ENCODE peak calls at places on chromosome 11, in eight cellular contexts. V, E, D, H, N, F, Z and M are unnamed samples.
A peak's percentile ranks its signal among the peaks of the same experiment; 100 is the strongest.

GRCh38 chr11:17396598-17397310 is 8.3 kb upstream of the KCNJ11 start:
- DNase-seq in V (no peak), E (no peak), D (no peak), H (no peak), N (no peak), F (no peak), Z (no peak), M (no peak)

GRCh38 chr11:66039765-66040164 is 9.2 kb downstream of the GAL3ST3 start:
- DNase-seq in V (no peak), E (no peak), D (no peak), H (no peak), N (no peak), F (no peak), Z (no peak), M (no peak)

GRCh38 chr11:726278-726915 is 20.4 kb downstream of the EPS8L2 start:
- DNase-seq in V (peak; percentile 64), E (peak; percentile 49), D (no peak), H (no peak), N (peak; percentile 72), F (no peak), Z (peak; percentile 53), M (peak; percentile 80)

GRCh38 chr11:134644489-134645456 is 232.7 kb upstream of the B3GAT1 start:
- DNase-seq in V (no peak), E (no peak), D (no peak), H (no peak), N (no peak), F (no peak), Z (no peak), M (peak; percentile 81)

GRCh38 chr11:67352546-67353316 is 615 bp downstream of the POLD4 start:
- DNase-seq in V (no peak), E (peak; percentile 60), D (no peak), H (no peak), N (no peak), F (peak; percentile 40), Z (no peak), M (no peak)

GRCh38 chr11:61331636-61332035 is 1.3 kb downstream of the DDB1 start:
- DNase-seq in V (no peak), E (no peak), D (no peak), H (no peak), N (no peak), F (no peak), Z (no peak), M (no peak)

GRCh38 chr11:98565311-98565710 is 455.4 kb upstream of the CNTN5 start:
- DNase-seq in V (no peak), E (no peak), D (no peak), H (no peak), N (no peak), F (no peak), Z (peak; percentile 47), M (no peak)

GRCh38 chr11:82998697-82999096 is 73.0 kb downstream of the RAB30 start:
- DNase-seq in V (no peak), E (no peak), D (no peak), H (no peak), N (no peak), F (no peak), Z (no peak), M (no peak)

GRCh38 chr11:23509023-23509422 is 648.7 kb upstream of the CCDC179 start:
- DNase-seq in V (no peak), E (no peak), D (no peak), H (no peak), N (no peak), F (no peak), Z (peak; percentile 90), M (no peak)

GRCh38 chr11:16293204-16293681 is 63.1 kb downstream of the SOX6 start:
- DNase-seq in V (no peak), E (no peak), D (no peak), H (no peak), N (peak; percentile 47), F (no peak), Z (peak; percentile 47), M (no peak)

GRCh38 chr11:21144556-21144955 is 475.2 kb downstream of the NELL1 start:
- DNase-seq in V (no peak), E (no peak), D (no peak), H (no peak), N (no peak), F (no peak), Z (no peak), M (no peak)

GRCh38 chr11:95715777-95716241 is 73.8 kb downstream of the FAM76B start:
- DNase-seq in V (no peak), E (peak; percentile 28), D (no peak), H (no peak), N (peak; percentile 72), F (no peak), Z (peak; percentile 98), M (no peak)

GRCh38 chr11:12111482-12112149 is 1.2 kb downstream of the MICAL2 start:
- DNase-seq in V (no peak), E (no peak), D (no peak), H (no peak), N (peak; percentile 26), F (no peak), Z (no peak), M (no peak)

GRCh38 chr11:1271002-1271401 is 38.4 kb downstream of the TOLLIP start:
- DNase-seq in V (peak; percentile 32), E (no peak), D (no peak), H (no peak), N (no peak), F (no peak), Z (no peak), M (no peak)

GRCh38 chr11:103794262-103794661 is 242.2 kb upstream of the DDI1 start:
- DNase-seq in V (no peak), E (no peak), D (no peak), H (no peak), N (no peak), F (no peak), Z (peak; percentile 83), M (no peak)
- H3K9me3 ChIP-seq in V (no peaks in the 10 kb centered on the region), E (no peaks in the 10 kb centered on the region), D (no peaks in the 10 kb centered on the region), H (peaks cover 14% of the 10 kb centered on the region), N (no peaks in the 10 kb centered on the region), F (peaks cover 21% of the 10 kb centered on the region), Z (no peaks in the 10 kb centered on the region), M (no peaks in the 10 kb centered on the region)

DNA sequence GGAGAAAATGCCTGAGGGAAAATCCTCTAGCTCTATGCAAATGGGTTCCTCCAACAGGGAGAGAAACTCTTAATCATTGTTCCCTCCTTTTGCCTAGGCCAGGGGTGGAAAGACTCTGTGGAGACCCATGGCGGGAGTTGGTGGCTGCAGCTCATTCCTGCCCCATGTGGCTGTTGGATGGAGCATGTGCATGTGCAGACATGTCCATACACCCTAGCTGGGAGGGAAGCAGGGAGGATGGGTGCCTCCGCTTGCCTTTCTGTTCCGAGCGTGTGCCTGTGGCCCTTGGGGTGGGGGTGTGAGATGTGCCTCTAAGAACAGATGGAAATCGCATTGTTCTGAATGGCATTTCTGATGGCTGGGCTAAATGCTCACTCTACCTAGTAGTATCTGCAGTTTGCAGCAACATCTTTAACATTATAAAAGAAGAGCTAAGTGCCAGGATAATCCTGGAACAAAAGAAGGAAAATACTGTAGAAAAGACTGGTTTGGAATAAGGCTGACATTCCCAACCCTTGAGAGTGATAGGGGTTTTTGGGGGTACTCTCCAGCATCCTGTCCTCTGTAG is 31.7 kb downstream of the METTL15 start:
- DNase-seq in V (no peak), E (no peak), D (no peak), H (no peak), N (no peak), F (no peak), Z (no peak), M (no peak)
- H3K9me3 ChIP-seq in V (peaks cover 7% of the 10 kb centered on the region), E (peaks cover 31% of the 10 kb centered on the region), D (peaks cover 7% of the 10 kb centered on the region), H (peaks cover 4% of the 10 kb centered on the region), N (peaks cover 14% of the 10 kb centered on the region), F (peaks cover 38% of the 10 kb centered on the region), Z (peaks cover 24% of the 10 kb centered on the region), M (peaks cover 16% of the 10 kb centered on the region)

DNA sequence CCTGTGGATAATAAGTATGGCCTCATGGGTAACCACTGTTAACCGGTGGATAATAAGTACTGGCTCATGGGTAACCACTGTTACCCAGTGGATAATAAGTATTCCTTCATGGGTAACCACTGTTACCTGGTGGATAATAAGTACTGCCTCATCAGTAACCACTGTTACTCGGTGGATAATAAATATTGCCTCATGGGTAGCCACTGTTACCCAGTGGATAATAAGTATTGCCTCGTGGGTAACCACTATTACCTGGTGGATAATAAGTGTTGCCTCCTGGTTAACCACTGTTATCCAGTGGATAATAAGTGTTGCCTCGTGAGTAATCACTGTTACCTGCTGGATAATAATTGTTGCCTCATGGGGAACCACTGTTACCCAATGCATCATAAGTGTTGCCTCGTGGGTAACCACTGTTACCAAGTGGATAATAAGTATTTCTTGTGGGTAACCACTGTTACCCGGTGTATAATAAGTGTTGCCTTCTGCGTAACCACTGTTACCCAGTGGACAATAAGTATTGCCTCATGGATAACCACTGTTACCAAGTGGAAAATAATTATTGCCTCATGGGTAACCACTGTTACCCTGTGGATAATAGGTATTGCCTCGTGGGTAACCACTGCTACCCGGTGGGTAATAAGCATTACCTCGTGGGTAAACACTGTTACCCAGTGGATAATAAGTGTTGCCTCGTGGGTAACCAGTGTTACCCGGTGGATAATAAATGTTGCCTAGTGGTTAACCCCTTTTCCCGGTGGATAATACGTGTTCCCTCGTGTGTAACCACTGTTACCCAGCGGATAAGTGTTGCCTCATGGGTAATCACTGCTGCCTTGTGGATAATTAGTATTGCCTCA is 26.6 kb upstream of the NXPE4 start:
- DNase-seq in V (no peak), E (no peak), D (no peak), H (no peak), N (no peak), F (no peak), Z (no peak), M (no peak)
- H3K9me3 ChIP-seq in V (peaks cover 7% of the 10 kb centered on the region), E (no peaks in the 10 kb centered on the region), D (no peaks in the 10 kb centered on the region), H (no peaks in the 10 kb centered on the region), N (no peaks in the 10 kb centered on the region), F (peaks cover 14% of the 10 kb centered on the region), Z (peaks cover 28% of the 10 kb centered on the region), M (no peaks in the 10 kb centered on the region)

DNA sequence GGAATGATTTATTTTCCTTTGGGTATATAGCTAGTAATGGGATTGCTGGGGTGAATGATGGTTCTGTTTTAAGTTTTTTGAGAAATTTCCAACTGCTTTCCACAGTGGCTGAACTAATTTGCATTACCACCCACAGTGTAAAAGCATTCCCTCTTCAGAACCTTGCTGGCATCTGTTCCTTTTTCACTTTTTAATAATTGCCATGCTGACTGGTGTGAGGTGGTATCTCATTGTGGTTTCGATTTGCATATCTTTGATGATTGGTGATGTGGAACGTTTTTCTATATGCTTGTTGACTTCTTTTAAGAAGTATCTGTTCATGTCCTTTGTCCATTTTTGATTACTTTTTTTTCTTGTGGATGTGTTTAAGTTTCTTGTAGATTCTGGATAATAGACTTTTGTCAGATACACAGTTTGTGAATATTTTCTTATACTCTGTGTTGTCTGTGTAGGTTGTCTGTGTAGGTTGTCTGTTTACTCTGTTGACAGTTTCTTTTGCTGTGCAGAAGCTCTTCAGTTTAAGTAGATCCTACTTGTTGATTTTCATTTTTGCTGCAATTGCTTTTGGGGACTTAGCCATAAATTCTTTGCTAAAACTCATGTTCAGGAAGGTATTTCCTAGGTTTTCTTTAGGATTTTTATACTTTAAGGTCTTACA is 291.8 kb upstream of the DDI1 start:
- DNase-seq in V (no peak), E (no peak), D (no peak), H (no peak), N (no peak), F (no peak), Z (peak; percentile 21), M (no peak)
- H3K9me3 ChIP-seq in V (peaks cover 4% of the 10 kb centered on the region), E (no peaks in the 10 kb centered on the region), D (no peaks in the 10 kb centered on the region), H (peaks cover 5% of the 10 kb centered on the region), N (no peaks in the 10 kb centered on the region), F (peaks cover 18% of the 10 kb centered on the region), Z (no peaks in the 10 kb centered on the region), M (no peaks in the 10 kb centered on the region)

GRCh38 chr11:27058456-27058855 is 17.8 kb downstream of the BBOX1 start:
- DNase-seq in V (no peak), E (no peak), D (no peak), H (no peak), N (no peak), F (no peak), Z (no peak), M (no peak)
- H3K9me3 ChIP-seq in V (no peaks in the 10 kb centered on the region), E (peaks cover 5% of the 10 kb centered on the region), D (no peaks in the 10 kb centered on the region), H (no peaks in the 10 kb centered on the region), N (no peaks in the 10 kb centered on the region), F (peaks cover 7% of the 10 kb centered on the region), Z (no peaks in the 10 kb centered on the region), M (no peaks in the 10 kb centered on the region)